ENCODE peak calls at places on chromosomes 4 and X, in four cellular contexts. U is SK-N-SH, Q is WTC11, X is H1. I is an unnamed sample.

GRCh38 chr4:21469438-21470032 is 479.0 kb downstream of the KCNIP4 start:
- DNase-seq in X (no peak), U (peak; percentile 20), Q (no peak), I (no peak)

GRCh38 chrX:129706395-129707072 is 32.2 kb upstream of the XPNPEP2 start:
- DNase-seq in Q (no peak), U (peak; percentile 42), X (no peak), I (no peak)

GRCh38 chrX:29478336-29479069 is 736.9 kb upstream of the MAGEB2 start:
- DNase-seq in U (peak; percentile 56), Q (peak; percentile 15), X (peak; percentile 43), I (peak; percentile 5)

GRCh38 chrX:154349359-154349935 is 25.0 kb downstream of the FLNA start:
- DNase-seq in U (no peak), Q (no peak), X (no peak), I (no peak)

GRCh38 chr4:82599336-82599735 is 37.5 kb upstream of the TMEM150C start:
- DNase-seq in X (no peak), U (no peak), Q (peak; percentile 55), I (peak; percentile 20)

GRCh38 chr4:3494501-3494900 is 31.4 kb downstream of the DOK7 start:
- DNase-seq in Q (no peak), U (no peak), X (no peak), I (no peak)

GRCh38 chr4:82201805-82202636 is 171.8 kb downstream of the HNRNPD start:
- DNase-seq in X (peak; percentile 71), U (peak; percentile 17), Q (peak; percentile 72), I (peak; percentile 72)

GRCh38 chrX:152913915-152914314 is 16.0 kb downstream of the ZNF185 start:
- DNase-seq in Q (no peak), U (peak; percentile 69), X (no peak), I (no peak)

GRCh38 chr4:93066746-93067145 is 761.8 kb upstream of the ATOH1 start:
- DNase-seq in Q (no peak), U (no peak), X (no peak), I (no peak)

GRCh38 chrX:110732274-110732673 is 63.3 kb downstream of the CHRDL1 start:
- DNase-seq in U (no peak), X (no peak), Q (no peak), I (no peak)

GRCh38 chr4:101349346-101350064 is 2.2 kb upstream of the PPP3CA start:
- DNase-seq in U (peak; percentile 36), X (no peak), Q (no peak), I (no peak)

GRCh38 chr4:185190001-185190856 is 13.6 kb downstream of the CFAP97 start:
- DNase-seq in U (no peak), X (no peak), Q (no peak), I (no peak)

GRCh38 chr4:155005395-155006087 is 202.9 kb upstream of the NPY2R start:
- DNase-seq in X (no peak), U (no peak), Q (no peak), I (no peak)

GRCh38 chr4:165005352-165005751 is 26.4 kb upstream of the TRIM60 start:
- DNase-seq in Q (no peak), X (no peak), U (no peak), I (no peak)

GRCh38 chrX:74291964-74292891 is 11.8 kb upstream of the ZCCHC13 start:
- DNase-seq in Q (peak; percentile 77), X (peak; percentile 74), U (peak; percentile 89), I (peak; percentile 92)

GRCh38 chrX:136063340-136064079 is 78.3 kb downstream of the SLC9A6 start:
- DNase-seq in Q (no peak), X (no peak), U (no peak), I (no peak)

GRCh38 chr4:139453041-139453370 is 915 bp upstream of the RAB33B start:
- DNase-seq in U (no peak), X (no peak), Q (no peak), I (no peak)

GRCh38 chr4:76867880-76868655 is 29.9 kb downstream of the SOWAHB start:
- DNase-seq in X (peak; percentile 55), U (no peak), Q (peak; percentile 65), I (no peak)

GRCh38 chr4:59637596-59637995 is 1562.5 kb upstream of the ADGRL3 start:
- DNase-seq in X (no peak), Q (no peak), U (no peak), I (no peak)

GRCh38 chr4:71609651-71610050 is 174.2 kb downstream of the GC start:
- DNase-seq in U (no peak), Q (no peak), X (no peak), I (no peak)

GRCh38 chr4:148081745-148082144 is 349.9 kb downstream of the ARHGAP10 start:
- DNase-seq in X (no peak), Q (no peak), U (no peak), I (no peak)

GRCh38 chr4:158314756-158315487 is 104.6 kb downstream of the TMEM144 start:
- DNase-seq in Q (no peak), U (no peak), X (no peak), I (no peak)

GRCh38 chrX:105765691-105766090 is 56.6 kb upstream of the NRK start:
- DNase-seq in Q (no peak), X (no peak), U (no peak), I (no peak)

GRCh38 chrX:103480526-103480925 is 38.8 kb downstream of the RAB40A start:
- DNase-seq in U (no peak), X (no peak), Q (no peak), I (no peak)

GRCh38 chrX:131739823-131740222 is 195.9 kb downstream of the OR13H1 start:
- DNase-seq in U (no peak), X (no peak), Q (no peak), I (no peak)

GRCh38 chr4:80431203-80431602 is 95.7 kb downstream of the CFAP299 start:
- DNase-seq in X (no peak), U (no peak), Q (no peak), I (no peak)

GRCh38 chr4:180664766-180665368 is 1578.3 kb upstream of the TENM3 start:
- DNase-seq in Q (peak; percentile 74), X (peak; percentile 77), U (peak; percentile 59), I (peak; percentile 70)

GRCh38 chr4:187908079-187908501 is 87.5 kb upstream of the ZFP42 start:
- DNase-seq in U (no peak), Q (no peak), X (no peak), I (no peak)

GRCh38 chr4:87973283-87974169 is 2.0 kb upstream of the SPP1 start:
- DNase-seq in Q (peak; percentile 66), X (peak; percentile 75), U (peak; percentile 66), I (peak; percentile 30)

GRCh38 chr4:72077346-72077745 is 45.5 kb downstream of the NPFFR2 start:
- DNase-seq in U (no peak), X (no peak), Q (no peak), I (no peak)

GRCh38 chr4:133316874-133317273 is 167.8 kb downstream of the PCDH10 start:
- DNase-seq in U (no peak), Q (no peak), X (no peak), I (no peak)

GRCh38 chr4:147707892-147708672 is 23.8 kb upstream of the ARHGAP10 start:
- DNase-seq in X (peak; percentile 53), U (peak; percentile 57), Q (peak; percentile 38), I (peak; percentile 46)

GRCh38 chr4:138677651-138678202 is 337.9 kb upstream of the NOCT start:
- DNase-seq in Q (no peak), X (no peak), U (no peak), I (no peak)

GRCh38 chr4:112145326-112145819 is at the start of gene FAM241A:
- DNase-seq in U (peak; percentile 96), Q (peak; percentile 90), X (peak; percentile 94), I (peak; percentile 97)

GRCh38 chr4:124202106-124202505 is 510.4 kb downstream of the ANKRD50 start:
- DNase-seq in U (no peak), Q (no peak), X (no peak), I (no peak)

GRCh38 chr4:77820836-77821561 is 1.8 kb upstream of the CNOT6L start:
- DNase-seq in U (peak; percentile 15), X (no peak), Q (no peak), I (no peak)

DNA sequence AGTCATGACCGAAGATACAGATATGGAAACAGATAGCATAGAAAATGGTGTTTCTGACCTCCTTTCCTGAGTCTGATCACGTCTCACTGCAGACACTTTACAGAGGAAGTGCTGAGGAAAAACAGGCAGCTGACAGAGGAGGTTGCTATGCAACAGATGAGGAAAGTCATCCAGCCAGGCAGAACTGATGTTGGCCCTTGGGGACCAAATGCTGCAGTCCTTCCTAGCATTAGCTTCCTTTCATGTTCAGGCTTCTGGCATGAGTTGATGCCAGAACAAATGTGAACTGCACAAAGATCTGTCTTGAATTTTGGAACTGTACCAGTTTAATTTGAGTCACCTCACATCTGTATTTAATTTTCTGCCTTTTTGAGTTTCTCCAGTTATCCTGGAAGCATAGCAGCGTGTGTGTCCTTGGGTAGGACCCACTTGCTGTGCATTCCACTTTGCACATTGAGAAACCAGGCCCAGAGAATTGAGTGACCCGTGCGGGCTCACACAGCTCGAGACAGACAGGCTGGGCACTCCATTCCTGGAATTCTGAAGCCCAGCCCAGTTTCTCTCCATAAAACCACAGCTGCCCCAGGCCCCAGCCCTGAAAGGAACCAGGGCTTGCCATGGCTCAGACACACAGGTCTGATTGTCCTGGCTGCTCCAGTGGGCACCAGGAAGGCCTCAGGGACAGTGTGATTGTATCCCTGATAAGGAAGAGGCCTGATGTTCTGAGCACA is 1.4 kb upstream of the MAGED1 start:
- DNase-seq in X (no peak), Q (no peak), U (peak; percentile 35), I (no peak)
- TF ChIP-seq TEAD4 in X (no peak), Q (no peak), U (peak; percentile 51), I (no peak)

DNA sequence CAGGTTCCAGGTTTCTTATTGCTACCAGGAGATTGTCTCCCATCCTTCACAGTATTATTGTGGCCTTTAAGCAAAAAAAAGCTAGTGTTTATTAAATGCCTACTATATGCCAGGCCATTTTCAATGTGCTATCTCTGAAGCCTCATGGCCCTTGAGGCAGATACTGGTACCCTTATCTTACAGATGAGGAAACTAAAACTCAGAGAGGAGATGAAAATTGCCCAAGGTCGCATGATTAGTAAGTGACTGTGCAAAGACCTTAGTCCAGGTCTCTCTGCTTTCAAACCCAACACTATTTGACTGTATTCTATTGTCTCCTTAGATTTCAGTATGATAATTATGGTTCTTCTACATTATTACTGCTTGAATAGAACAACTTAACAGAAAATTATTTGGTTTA is 717.9 kb upstream of the AMOT start:
- DNase-seq in U (no peak), Q (no peak), X (no peak), I (no peak)
- TF ChIP-seq TEAD4 in U (no peak), Q (no peak), X (no peak), I (no peak)

GRCh38 chr4:129929984-129930383 is 834.0 kb downstream of the C4orf33 start:
- DNase-seq in U (no peak), X (no peak), Q (no peak), I (no peak)

GRCh38 chr4:129929052-129929451 is 833.1 kb downstream of the C4orf33 start:
- DNase-seq in U (peak; percentile 8), X (no peak), Q (peak; percentile 32), I (no peak)

GRCh38 chr4:129926936-129927335 is 831.0 kb downstream of the C4orf33 start:
- DNase-seq in Q (no peak), X (no peak), U (no peak), I (no peak)
- TF ChIP-seq TEAD4 in Q (no peak), X (no peak), U (no peak), I (no peak)

DNA sequence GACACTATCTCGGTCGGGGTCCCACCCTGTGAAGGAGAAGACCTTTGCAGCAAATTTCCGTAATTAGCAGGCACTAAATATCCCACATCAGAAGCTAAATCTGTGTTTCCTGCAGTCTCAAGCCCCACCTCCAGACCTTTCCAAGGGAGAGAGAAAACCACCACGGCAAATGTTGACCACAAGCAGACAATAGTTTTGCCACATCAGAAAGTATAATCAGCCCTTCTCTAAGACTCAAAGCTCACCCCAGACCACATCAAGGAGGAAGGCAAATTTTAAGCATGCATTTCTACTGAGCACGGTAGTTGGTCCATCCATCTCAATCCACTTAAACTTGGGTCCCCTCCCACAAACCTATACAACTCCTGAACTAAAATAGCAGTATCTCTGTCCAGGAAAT is 398.5 kb downstream of the GPM6A start:
- DNase-seq in X (no peak), U (no peak), Q (no peak), I (no peak)
- TF ChIP-seq TEAD4 in X (no peak), U (no peak), Q (no peak), I (no peak)

GRCh38 chr4:68359508-68359907 is 9.6 kb upstream of the YTHDC1 start:
- DNase-seq in X (no peak), Q (no peak), U (no peak), I (no peak)
- TF ChIP-seq TEAD4 in X (no peak), Q (no peak), U (no peak), I (no peak)